ENCODE peak calls at places on chromosomes 13 and 19, in nine cellular contexts. A, U, J, R, V, K, C, I and M are unnamed samples.

GRCh38 chr19:28839455-28839854 is 373.5 kb downstream of the UQCRFS1 start:
- DNase-seq in A (no peak), U (no peak), J (no peak), R (no peak), V (no peak), K (no peak), C (no peak), I (no peak), M (no peak)

GRCh38 chr13:40069173-40070044 is 413.9 kb downstream of the COG6 start:
- DNase-seq in A (peak), U (peak), J (peak), R (peak), V (peak), K (peak), C (peak), I (peak), M (no peak)

GRCh38 chr19:21568816-21569496 is 63.6 kb downstream of the ZNF429 start:
- DNase-seq in A (peak), U (peak), J (peak), R (peak), V (no peak), K (peak), C (no peak), I (no peak), M (no peak)

GRCh38 chr19:11814707-11815050 is 606 bp downstream of the ZNF440 start:
- DNase-seq in A (no peak), U (no peak), J (no peak), R (peak), V (peak), K (peak), C (no peak), I (peak), M (no peak)

GRCh38 chr19:19539738-19540703 is 2.0 kb downstream of the CILP2 start:
- DNase-seq in A (peak), U (no peak), J (no peak), R (peak), V (no peak), K (peak), C (peak), I (no peak), M (peak)

GRCh38 chr13:44648392-44649117 is 72.4 kb upstream of the TSC22D1 start:
- DNase-seq in A (no peak), U (no peak), J (no peak), R (no peak), V (no peak), K (peak), C (no peak), I (no peak), M (no peak)

GRCh38 chr19:12665281-12665573 is 1.3 kb downstream of the MAN2B1 start:
- DNase-seq in A (peak), U (no peak), J (no peak), R (no peak), V (no peak), K (no peak), C (no peak), I (no peak), M (no peak)

GRCh38 chr13:45546410-45546765 is 69.2 kb downstream of the ERICH6B start:
- DNase-seq in A (no peak), U (no peak), J (no peak), R (no peak), V (no peak), K (no peak), C (no peak), I (no peak), M (no peak)

GRCh38 chr13:73591861-73592260 is 533.1 kb downstream of the KLF5 start:
- DNase-seq in A (no peak), U (no peak), J (no peak), R (no peak), V (no peak), K (no peak), C (no peak), I (no peak), M (no peak)

GRCh38 chr13:47679391-47679790 is 321.7 kb downstream of the SUCLA2 start:
- DNase-seq in A (no peak), U (no peak), J (no peak), R (peak), V (no peak), K (peak), C (no peak), I (no peak), M (no peak)

GRCh38 chr13:27186295-27186694 is 14.7 kb upstream of the USP12 start:
- DNase-seq in A (no peak), U (no peak), J (no peak), R (no peak), V (no peak), K (no peak), C (no peak), I (peak), M (no peak)

GRCh38 chr19:38842439-38843174 is 7.2 kb downstream of the HNRNPL start:
- DNase-seq in A (no peak), U (no peak), J (no peak), R (no peak), V (no peak), K (no peak), C (no peak), I (no peak), M (no peak)

GRCh38 chr19:8392017-8392591 is 1.9 kb downstream of the RAB11B start:
- DNase-seq in A (peak), U (no peak), J (no peak), R (no peak), V (no peak), K (no peak), C (no peak), I (no peak), M (no peak)

GRCh38 chr19:5340637-5341447 is at the start of gene PTPRS:
- DNase-seq in A (peak), U (no peak), J (peak), R (peak), V (peak), K (peak), C (peak), I (peak), M (no peak)

GRCh38 chr19:31676271-31677004 is 327.2 kb upstream of the TSHZ3 start:
- DNase-seq in A (no peak), U (no peak), J (no peak), R (no peak), V (peak), K (no peak), C (no peak), I (no peak), M (no peak)

GRCh38 chr13:20831933-20832332 is 58.2 kb upstream of the EEF1AKMT1 start:
- DNase-seq in A (no peak), U (no peak), J (no peak), R (no peak), V (no peak), K (no peak), C (no peak), I (no peak), M (no peak)

GRCh38 chr19:39327990-39328705 is 7.5 kb upstream of the LRFN1 start:
- DNase-seq in A (peak), U (peak), J (peak), R (peak), V (peak), K (peak), C (peak), I (peak), M (no peak)

DNA sequence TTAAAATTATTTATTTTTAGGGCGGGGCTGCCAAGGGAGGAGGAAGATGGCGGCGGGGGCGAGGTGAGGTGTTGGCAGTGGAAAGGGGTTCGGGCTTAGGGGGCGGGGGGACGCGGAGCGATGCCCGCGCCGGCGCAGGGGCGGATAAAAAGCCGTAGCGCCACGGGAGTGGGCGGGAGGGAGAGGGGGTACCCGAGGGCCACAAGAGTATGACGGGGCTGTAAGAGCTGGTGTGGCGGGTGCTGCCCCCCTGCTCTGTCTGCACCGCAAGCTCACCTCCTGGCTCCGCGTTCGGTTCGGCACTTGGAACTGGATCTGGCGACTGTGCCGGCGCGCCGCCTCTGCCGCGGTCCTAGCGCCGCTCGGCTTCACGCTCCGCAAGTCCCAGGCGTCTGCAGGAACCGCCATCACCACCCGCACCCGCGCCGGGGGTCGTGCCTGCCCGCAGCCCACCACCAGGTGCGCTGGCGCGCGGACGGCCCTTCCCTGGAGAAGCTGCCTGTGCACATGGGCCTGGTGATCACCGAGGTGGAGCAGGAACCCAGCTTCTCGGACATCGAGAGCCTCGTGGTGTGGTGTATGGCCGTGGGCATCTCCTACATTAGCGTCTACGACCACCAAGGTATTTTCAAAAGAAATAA is 265.2 kb upstream of the SGCG start:
- DNase-seq in A (peak), U (no peak), J (peak), R (peak), V (peak), K (peak), C (peak), I (peak), M (peak)
- TF ChIP-seq CTCF in A (no peak), U (no peak), J (no peak), R (no peak), V (no peak), K (no peak), C (peak), I (no peak), M (peak)

GRCh38 chr13:112859128-112859816 is 109.7 kb upstream of the MCF2L start:
- DNase-seq in A (no peak), U (no peak), J (no peak), R (no peak), V (no peak), K (no peak), C (no peak), I (no peak), M (peak)

GRCh38 chr13:112852808-112853207 is 116.2 kb upstream of the MCF2L start:
- DNase-seq in A (no peak), U (no peak), J (no peak), R (no peak), V (no peak), K (no peak), C (no peak), I (no peak), M (no peak)

GRCh38 chr13:112857914-112858490 is 111.0 kb upstream of the MCF2L start:
- DNase-seq in A (no peak), U (no peak), J (no peak), R (no peak), V (no peak), K (no peak), C (no peak), I (no peak), M (peak)

GRCh38 chr13:112854321-112854720 is 114.7 kb upstream of the MCF2L start:
- DNase-seq in A (peak), U (no peak), J (no peak), R (no peak), V (no peak), K (no peak), C (no peak), I (no peak), M (peak)

GRCh38 chr13:112855859-112856258 is 113.2 kb upstream of the MCF2L start:
- DNase-seq in A (no peak), U (no peak), J (no peak), R (no peak), V (no peak), K (no peak), C (no peak), I (no peak), M (peak)
- TF ChIP-seq CTCF in A (no peak), U (no peak), J (no peak), R (no peak), V (no peak), K (no peak), C (no peak), I (no peak), M (no peak)

GRCh38 chr19:50662442-50663279 is 13.4 kb downstream of the C19orf81 start:
- DNase-seq in A (no peak), U (no peak), J (no peak), R (no peak), V (no peak), K (no peak), C (no peak), I (no peak), M (no peak)

GRCh38 chr19:50664204-50664603 is 15.0 kb downstream of the C19orf81 start:
- DNase-seq in A (no peak), U (no peak), J (no peak), R (no peak), V (no peak), K (no peak), C (no peak), I (no peak), M (no peak)

GRCh38 chr19:50661675-50662441 is 12.6 kb downstream of the C19orf81 start:
- DNase-seq in A (no peak), U (no peak), J (no peak), R (no peak), V (no peak), K (no peak), C (peak), I (no peak), M (no peak)

GRCh38 chr19:50661087-50661486 is 11.8 kb downstream of the C19orf81 start:
- DNase-seq in A (no peak), U (no peak), J (no peak), R (no peak), V (no peak), K (no peak), C (peak), I (no peak), M (no peak)

DNA sequence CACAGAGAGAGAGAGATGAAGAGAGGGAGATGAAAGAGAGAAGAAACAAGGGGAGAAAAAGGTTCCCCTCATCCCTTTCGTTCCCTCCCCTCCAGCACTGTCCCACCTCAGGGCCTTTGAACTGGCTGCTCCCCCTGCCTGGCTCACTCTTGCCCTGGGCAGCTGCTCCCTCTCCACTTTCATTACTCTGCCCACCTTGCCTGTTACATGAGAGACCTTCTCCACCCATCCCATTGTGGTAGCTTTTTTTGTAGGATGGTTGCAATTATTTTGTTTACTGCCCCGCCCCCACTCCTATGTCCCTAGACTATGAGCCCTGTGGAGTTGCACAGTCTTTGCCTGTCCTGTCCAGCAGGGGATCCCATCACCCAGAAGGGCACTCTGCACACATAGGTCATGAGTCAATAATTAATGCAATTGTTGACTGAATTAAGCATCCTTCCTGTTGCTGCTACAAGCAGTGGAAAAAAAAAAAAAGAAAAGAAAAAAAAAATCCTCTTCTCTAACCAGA is 14.1 kb downstream of the C19orf81 start:
- DNase-seq in A (no peak), U (no peak), J (no peak), R (no peak), V (peak), K (no peak), C (no peak), I (peak), M (no peak)
- TF ChIP-seq CTCF in A (no peak), U (no peak), J (no peak), R (peak), V (no peak), K (peak), C (no peak), I (peak), M (no peak)

DNA sequence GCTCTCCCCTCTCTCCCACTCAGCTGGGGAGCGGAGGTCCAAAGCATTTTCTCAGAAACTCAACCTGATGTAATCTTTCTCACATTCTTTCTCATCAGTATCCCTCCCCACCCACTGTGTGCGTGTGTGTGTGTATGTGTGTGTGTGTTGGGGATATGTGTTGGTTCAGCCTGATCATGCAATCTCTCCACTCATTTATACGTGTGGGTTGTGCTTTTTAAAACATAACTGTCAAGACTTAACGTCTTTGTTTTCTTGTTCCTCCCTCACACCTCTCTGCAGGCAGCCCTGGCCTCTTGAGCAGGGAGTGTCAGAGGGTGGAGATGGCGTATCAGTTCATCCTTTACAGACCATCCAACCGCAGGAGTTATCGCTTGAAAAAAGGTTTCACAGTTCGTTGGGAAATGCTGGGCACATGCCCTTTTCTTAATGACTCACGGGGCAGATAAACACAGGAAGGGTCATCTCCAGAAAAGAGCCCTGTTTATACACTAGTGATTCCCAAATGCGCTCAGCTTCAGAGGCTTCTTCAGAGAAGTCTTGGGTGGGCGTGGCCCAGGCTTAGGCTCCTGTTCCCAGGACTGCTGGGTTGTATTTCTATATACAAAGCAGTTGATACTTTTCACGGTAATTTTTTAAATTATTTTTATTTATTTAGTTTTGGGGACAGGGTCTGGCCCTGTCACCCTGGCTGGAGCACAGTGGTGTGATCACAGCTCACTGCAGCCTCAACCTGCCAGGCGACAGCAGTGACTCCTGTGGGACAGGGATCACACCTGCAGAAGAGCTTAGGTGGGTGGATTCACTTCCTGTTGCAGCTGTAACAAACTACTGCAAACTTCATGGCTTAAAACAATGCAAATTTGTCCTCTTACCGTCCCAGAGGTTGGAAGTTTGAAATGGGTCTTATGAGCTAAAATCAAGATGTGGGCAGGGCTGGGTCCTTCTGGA is 60.3 kb downstream of the CCDC70 start:
- DNase-seq in A (no peak), U (no peak), J (no peak), R (peak), V (no peak), K (no peak), C (no peak), I (no peak), M (no peak)
- TF ChIP-seq CTCF in A (no peak), U (no peak), J (no peak), R (no peak), V (no peak), K (no peak), C (no peak), I (no peak), M (no peak)

GRCh38 chr19:29961311-29961710 is 19.3 kb downstream of the URI1 start:
- DNase-seq in A (no peak), U (no peak), J (no peak), R (no peak), V (no peak), K (no peak), C (no peak), I (no peak), M (no peak)
- TF ChIP-seq CTCF in A (no peak), U (no peak), J (no peak), R (no peak), V (no peak), K (no peak), C (no peak), I (no peak), M (no peak)